ENCODE peak calls at places on chromosomes 3 and 15, in five cellular contexts. D, B, G, W and S are unnamed samples.

GRCh38 chr3:161177996-161178395 is 43.1 kb upstream of the NMD3 start:
- DNase-seq in D (no peak), B (no peak), G (no peak), W (no peak), S (no peak)

GRCh38 chr15:56741541-56741940 is 8.2 kb upstream of the ZNF280D start:
- DNase-seq in D (no peak), B (no peak), G (no peak), W (no peak), S (no peak)

GRCh38 chr3:159762238-159762637 is 226.4 kb upstream of the IL12A start:
- DNase-seq in D (no peak), B (no peak), G (no peak), W (no peak), S (no peak)

GRCh38 chr3:13662238-13662847 is 113.4 kb downstream of the FBLN2 start:
- DNase-seq in D (no peak), B (no peak), G (no peak), W (no peak), S (no peak)

GRCh38 chr15:34360298-34360697 is 6.7 kb downstream of the LPCAT4 start:
- DNase-seq in D (no peak), B (no peak), G (no peak), W (no peak), S (no peak)

GRCh38 chr3:42020681-42021307 is 58.9 kb upstream of the ULK4 start:
- DNase-seq in D (no peak), B (no peak), G (no peak), W (no peak), S (no peak)

GRCh38 chr15:51861557-51862350 is 32.3 kb downstream of the TMOD3 start:
- DNase-seq in D (no peak), B (no peak), G (no peak), W (no peak), S (no peak)

GRCh38 chr3:105014631-105015030 is 352.1 kb upstream of the ALCAM start:
- DNase-seq in D (no peak), B (no peak), G (no peak), W (no peak), S (no peak)

GRCh38 chr3:29335438-29335837 is 54.6 kb downstream of the RBMS3 start:
- DNase-seq in D (peak; percentile 65), B (peak; percentile 51), G (peak; percentile 89), W (no peak), S (peak; percentile 95)

GRCh38 chr3:9230596-9230995 is 18.9 kb downstream of the SRGAP3 start:
- DNase-seq in D (no peak), B (no peak), G (no peak), W (no peak), S (no peak)

GRCh38 chr3:107206141-107206540 is 171.1 kb upstream of the CCDC54 start:
- DNase-seq in D (no peak), B (no peak), G (no peak), W (no peak), S (no peak)

GRCh38 chr3:13546667-13547171 is 2.2 kb upstream of the FBLN2 start:
- DNase-seq in D (peak; percentile 79), B (peak; percentile 57), G (no peak), W (peak; percentile 27), S (no peak)

GRCh38 chr15:41001524-41001923 is 48.3 kb downstream of the CHAC1 start:
- DNase-seq in D (no peak), B (no peak), G (no peak), W (no peak), S (no peak)

GRCh38 chr3:35522450-35522849 is 116.9 kb upstream of the ARPP21 start:
- DNase-seq in D (no peak), B (no peak), G (no peak), W (no peak), S (no peak)

GRCh38 chr3:44016818-44017217 is 224.9 kb upstream of the TOPAZ1 start:
- DNase-seq in D (no peak), B (no peak), G (no peak), W (no peak), S (no peak)

GRCh38 chr3:53040361-53040820 is 5.5 kb downstream of the SFMBT1 start:
- DNase-seq in D (no peak), B (no peak), G (no peak), W (no peak), S (no peak)

GRCh38 chr3:183583331-183584245 is 28.1 kb upstream of the KLHL6 start:
- DNase-seq in D (no peak), B (peak; percentile 14), G (no peak), W (no peak), S (no peak)

GRCh38 chr3:187618732-187619131 is 51.5 kb downstream of the SST start:
- DNase-seq in D (no peak), B (no peak), G (no peak), W (no peak), S (no peak)

GRCh38 chr3:40387001-40387894 is at the start of gene ENTPD3:
- DNase-seq in D (peak; percentile 62), B (peak; percentile 21), G (no peak), W (peak; percentile 92), S (no peak)

GRCh38 chr15:64127521-64128275 is 23.8 kb upstream of the SNX22 start:
- DNase-seq in D (no peak), B (no peak), G (no peak), W (no peak), S (no peak)

GRCh38 chr15:61227269-61228024 is 1.7 kb downstream of the RORA start:
- DNase-seq in D (no peak), B (peak; percentile 10), G (no peak), W (peak; percentile 76), S (no peak)

GRCh38 chr3:112770026-112770626 is 76.5 kb downstream of the CD200R1L start:
- DNase-seq in D (no peak), B (peak; percentile 27), G (no peak), W (no peak), S (no peak)

GRCh38 chr15:96276438-96277210 is 53.9 kb upstream of the NR2F2 start:
- DNase-seq in D (no peak), B (no peak), G (no peak), W (no peak), S (no peak)

GRCh38 chr3:124118397-124118796 is 126.5 kb upstream of the ROPN1 start:
- DNase-seq in D (no peak), B (no peak), G (no peak), W (no peak), S (no peak)

GRCh38 chr3:51311055-51311454 is 74.0 kb upstream of the MANF start:
- DNase-seq in D (no peak), B (no peak), G (no peak), W (no peak), S (no peak)

GRCh38 chr3:175207361-175207760 is 348.2 kb downstream of the NAALADL2 start:
- DNase-seq in D (no peak), B (no peak), G (no peak), W (no peak), S (no peak)

GRCh38 chr3:165451671-165452070 is 255.5 kb upstream of the SLITRK3 start:
- DNase-seq in D (no peak), B (no peak), G (no peak), W (no peak), S (no peak)

GRCh38 chr3:179671709-179672337 is 19.0 kb downstream of the USP13 start:
- DNase-seq in D (no peak), B (no peak), G (no peak), W (no peak), S (no peak)

GRCh38 chr3:17314171-17314570 is 428.3 kb downstream of the TBC1D5 start:
- DNase-seq in D (no peak), B (no peak), G (no peak), W (no peak), S (no peak)

GRCh38 chr15:36414670-36415069 is 164.8 kb upstream of the CDIN1 start:
- DNase-seq in D (no peak), B (no peak), G (no peak), W (no peak), S (no peak)

GRCh38 chr3:9932843-9933560 is 632 bp upstream of the CRELD1 start:
- DNase-seq in D (peak; percentile 91), B (peak; percentile 85), G (peak; percentile 90), W (peak; percentile 98), S (peak; percentile 53)

GRCh38 chr3:135449046-135449445 is 516.5 kb upstream of the PPP2R3A start:
- DNase-seq in D (no peak), B (no peak), G (no peak), W (no peak), S (no peak)

GRCh38 chr3:160130950-160131349 is 94.3 kb upstream of the C3orf80 start:
- DNase-seq in D (no peak), B (no peak), G (no peak), W (no peak), S (no peak)

GRCh38 chr3:143998266-143998665 is 26.6 kb downstream of the DIPK2A start:
- DNase-seq in D (no peak), B (no peak), G (no peak), W (no peak), S (no peak)

GRCh38 chr15:77503764-77504163 is 83.1 kb downstream of the HMG20A start:
- DNase-seq in D (no peak), B (no peak), G (no peak), W (no peak), S (no peak)
- H3K4me1 ChIP-seq in D (peaks cover 54% of the 10 kb centered on the region), B (peaks cover 35% of the 10 kb centered on the region), G (no peaks in the 10 kb centered on the region), W (peaks cover 50% of the 10 kb centered on the region), S (peaks cover 18% of the 10 kb centered on the region)

GRCh38 chr3:172856766-172857742 is 106.5 kb downstream of the ECT2 start:
- DNase-seq in D (peak; percentile 70), B (peak; percentile 40), G (peak; percentile 63), W (no peak), S (no peak)
- H3K4me1 ChIP-seq in D (peaks cover 12% of the 10 kb centered on the region), B (peaks cover 27% of the 10 kb centered on the region), G (no peaks in the 10 kb centered on the region), W (no peaks in the 10 kb centered on the region), S (peaks cover 3% of the 10 kb centered on the region)

GRCh38 chr3:58152225-58153015 is 58.4 kb downstream of the DNASE1L3 start:
- DNase-seq in D (no peak), B (no peak), G (no peak), W (peak; percentile 60), S (no peak)

GRCh38 chr3:58157649-58158048 is 53.1 kb downstream of the DNASE1L3 start:
- DNase-seq in D (no peak), B (no peak), G (no peak), W (no peak), S (no peak)

GRCh38 chr3:58155838-58156237 is 54.9 kb downstream of the DNASE1L3 start:
- DNase-seq in D (no peak), B (no peak), G (no peak), W (peak; percentile 63), S (no peak)

GRCh38 chr3:58153371-58153770 is 57.4 kb downstream of the DNASE1L3 start:
- DNase-seq in D (no peak), B (no peak), G (no peak), W (peak; percentile 50), S (no peak)

DNA sequence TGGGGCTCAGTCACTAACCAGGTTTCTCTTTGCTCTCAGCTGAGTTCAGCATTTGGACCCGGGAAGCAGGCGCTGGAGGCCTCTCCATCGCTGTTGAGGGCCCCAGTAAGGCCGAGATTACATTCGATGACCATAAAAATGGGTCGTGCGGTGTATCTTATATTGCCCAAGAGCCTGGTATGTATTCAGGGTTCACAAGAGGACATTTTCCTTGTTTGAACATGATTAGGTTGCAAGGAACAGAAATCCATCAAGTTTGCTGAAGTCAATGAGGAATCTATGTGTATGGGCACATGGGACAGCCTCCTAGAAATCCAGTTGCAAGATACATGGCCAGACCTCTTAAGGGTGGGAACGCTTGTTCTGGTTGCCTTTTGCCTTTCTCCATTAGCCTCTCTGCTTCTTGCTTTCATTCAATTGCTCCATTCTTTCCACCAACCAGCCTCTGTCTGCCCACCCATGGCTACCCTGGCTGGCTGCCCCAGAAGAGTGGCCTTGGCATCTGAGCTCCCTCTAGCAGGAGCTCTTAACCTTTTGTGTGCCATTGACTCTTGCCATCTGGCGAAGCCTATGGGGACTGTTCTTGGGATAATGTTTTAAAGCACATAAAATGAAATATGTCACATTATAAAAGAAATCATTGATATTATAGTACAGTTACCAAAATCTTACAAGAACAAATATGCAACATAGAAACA is 55.9 kb downstream of the DNASE1L3 start:
- DNase-seq in D (no peak), B (no peak), G (no peak), W (no peak), S (no peak)
- H3K4me1 ChIP-seq in D (no peaks in the 10 kb centered on the region), B (no peaks in the 10 kb centered on the region), G (no peaks in the 10 kb centered on the region), W (no peaks in the 10 kb centered on the region), S (peaks cover 3% of the 10 kb centered on the region)

GRCh38 chr15:77066961-77067690 is 3.8 kb downstream of the TSPAN3 start:
- DNase-seq in D (no peak), B (no peak), G (no peak), W (no peak), S (no peak)
- H3K4me1 ChIP-seq in D (peaks cover 33% of the 10 kb centered on the region), B (peaks cover 69% of the 10 kb centered on the region), G (no peaks in the 10 kb centered on the region), W (peaks cover 75% of the 10 kb centered on the region), S (peaks cover 22% of the 10 kb centered on the region)